ENCODE peak calls at places on chromosomes 13 and 19, in seven cellular contexts. One of them, this sample, is unnamed. For H3K9me3, the result is how much of the 10 kb centered on the place peaks cover.

GRCh38 chr13:80251403-80251802 is 89.5 kb downstream of the SPRY2 start:
- DNase-seq in T-helper 17 cell: no peak
- DNase-seq in thoracic aorta: no peak
- DNase-seq in astrocyte: peak
- DNase-seq in left ventricle myocardium inferior: no peak
- DNase-seq in effector memory CD4-positive, alpha-beta T cell: no peak
- DNase-seq in right cardiac atrium: no peak
- DNase-seq in this sample: no peak

GRCh38 chr13:98173431-98173921 is 3.6 kb downstream of the RNF113B start:
- DNase-seq in T-helper 17 cell: no peak
- DNase-seq in thoracic aorta: no peak
- DNase-seq in astrocyte: peak
- DNase-seq in left ventricle myocardium inferior: no peak
- DNase-seq in effector memory CD4-positive, alpha-beta T cell: no peak
- DNase-seq in right cardiac atrium: peak
- DNase-seq in this sample: no peak

GRCh38 chr13:48586591-48587103 is 53.8 kb upstream of the RCBTB2 start:
- DNase-seq in T-helper 17 cell: no peak
- DNase-seq in thoracic aorta: no peak
- DNase-seq in astrocyte: peak
- DNase-seq in left ventricle myocardium inferior: peak
- DNase-seq in effector memory CD4-positive, alpha-beta T cell: no peak
- DNase-seq in right cardiac atrium: peak
- DNase-seq in this sample: no peak

GRCh38 chr13:30463820-30464495 is 1.8 kb downstream of the HMGB1 start:
- DNase-seq in T-helper 17 cell: peak
- DNase-seq in thoracic aorta: no peak
- DNase-seq in astrocyte: peak
- DNase-seq in left ventricle myocardium inferior: peak
- DNase-seq in effector memory CD4-positive, alpha-beta T cell: peak
- DNase-seq in right cardiac atrium: peak
- DNase-seq in this sample: peak

GRCh38 chr19:46697142-46697960 is 19.6 kb downstream of the PRKD2 start:
- DNase-seq in T-helper 17 cell: no peak
- DNase-seq in thoracic aorta: peak
- DNase-seq in astrocyte: peak
- DNase-seq in left ventricle myocardium inferior: peak
- DNase-seq in effector memory CD4-positive, alpha-beta T cell: no peak
- DNase-seq in right cardiac atrium: peak
- DNase-seq in this sample: peak

GRCh38 chr13:38366954-38367645 is 17.4 kb downstream of the UFM1 start:
- DNase-seq in T-helper 17 cell: no peak
- DNase-seq in thoracic aorta: no peak
- DNase-seq in astrocyte: peak
- DNase-seq in left ventricle myocardium inferior: no peak
- DNase-seq in effector memory CD4-positive, alpha-beta T cell: no peak
- DNase-seq in right cardiac atrium: no peak
- DNase-seq in this sample: no peak

GRCh38 chr19:18995804-18996241 is 37.5 kb downstream of the SUGP2 start:
- DNase-seq in T-helper 17 cell: no peak
- DNase-seq in thoracic aorta: no peak
- DNase-seq in astrocyte: peak
- DNase-seq in left ventricle myocardium inferior: peak
- DNase-seq in effector memory CD4-positive, alpha-beta T cell: no peak
- DNase-seq in right cardiac atrium: peak
- DNase-seq in this sample: peak

GRCh38 chr13:75196112-75196855 is 285.7 kb downstream of the TBC1D4 start:
- DNase-seq in T-helper 17 cell: no peak
- DNase-seq in thoracic aorta: no peak
- DNase-seq in astrocyte: peak
- DNase-seq in left ventricle myocardium inferior: no peak
- DNase-seq in effector memory CD4-positive, alpha-beta T cell: no peak
- DNase-seq in right cardiac atrium: no peak
- DNase-seq in this sample: no peak

GRCh38 chr13:101127741-101128353 is 288.5 kb downstream of the NALCN start:
- DNase-seq in T-helper 17 cell: no peak
- DNase-seq in thoracic aorta: no peak
- DNase-seq in astrocyte: peak
- DNase-seq in left ventricle myocardium inferior: no peak
- DNase-seq in effector memory CD4-positive, alpha-beta T cell: no peak
- DNase-seq in right cardiac atrium: no peak
- DNase-seq in this sample: no peak

GRCh38 chr13:28819748-28820098 is 416 bp upstream of the MTUS2 start:
- DNase-seq in T-helper 17 cell: peak
- DNase-seq in thoracic aorta: no peak
- DNase-seq in astrocyte: peak
- DNase-seq in left ventricle myocardium inferior: peak
- DNase-seq in effector memory CD4-positive, alpha-beta T cell: no peak
- DNase-seq in right cardiac atrium: peak
- DNase-seq in this sample: no peak

GRCh38 chr13:50951366-50951765 is 41.8 kb downstream of the RNASEH2B start:
- DNase-seq in T-helper 17 cell: no peak
- DNase-seq in thoracic aorta: no peak
- DNase-seq in astrocyte: peak
- DNase-seq in left ventricle myocardium inferior: no peak
- DNase-seq in effector memory CD4-positive, alpha-beta T cell: no peak
- DNase-seq in right cardiac atrium: no peak
- DNase-seq in this sample: no peak

GRCh38 chr13:46332772-46333171 is 54.3 kb downstream of the RUBCNL start:
- DNase-seq in T-helper 17 cell: no peak
- DNase-seq in thoracic aorta: no peak
- DNase-seq in astrocyte: no peak
- DNase-seq in left ventricle myocardium inferior: no peak
- DNase-seq in effector memory CD4-positive, alpha-beta T cell: no peak
- DNase-seq in right cardiac atrium: no peak
- DNase-seq in this sample: no peak

GRCh38 chr19:46111376-46111775 is 13.1 kb downstream of the IGFL3 start:
- DNase-seq in T-helper 17 cell: no peak
- DNase-seq in thoracic aorta: no peak
- DNase-seq in astrocyte: no peak
- DNase-seq in left ventricle myocardium inferior: no peak
- DNase-seq in effector memory CD4-positive, alpha-beta T cell: no peak
- DNase-seq in right cardiac atrium: no peak
- DNase-seq in this sample: no peak

GRCh38 chr19:48102870-48103751 is 7.5 kb downstream of the PLA2G4C start:
- DNase-seq in T-helper 17 cell: no peak
- DNase-seq in thoracic aorta: no peak
- DNase-seq in astrocyte: peak
- DNase-seq in left ventricle myocardium inferior: no peak
- DNase-seq in effector memory CD4-positive, alpha-beta T cell: no peak
- DNase-seq in right cardiac atrium: no peak
- DNase-seq in this sample: no peak

GRCh38 chr13:78022164-78022877 is 103.7 kb upstream of the EDNRB start:
- DNase-seq in T-helper 17 cell: no peak
- DNase-seq in thoracic aorta: no peak
- DNase-seq in astrocyte: peak
- DNase-seq in left ventricle myocardium inferior: no peak
- DNase-seq in effector memory CD4-positive, alpha-beta T cell: no peak
- DNase-seq in right cardiac atrium: no peak
- DNase-seq in this sample: no peak

GRCh38 chr13:23651439-23651838 is 81.2 kb downstream of the TNFRSF19 start:
- DNase-seq in T-helper 17 cell: no peak
- DNase-seq in thoracic aorta: no peak
- DNase-seq in astrocyte: no peak
- DNase-seq in left ventricle myocardium inferior: no peak
- DNase-seq in effector memory CD4-positive, alpha-beta T cell: no peak
- DNase-seq in right cardiac atrium: no peak
- DNase-seq in this sample: no peak

GRCh38 chr13:110232146-110232545 is 74.8 kb downstream of the COL4A1 start:
- DNase-seq in T-helper 17 cell: no peak
- DNase-seq in thoracic aorta: no peak
- DNase-seq in astrocyte: no peak
- DNase-seq in left ventricle myocardium inferior: no peak
- DNase-seq in effector memory CD4-positive, alpha-beta T cell: no peak
- DNase-seq in right cardiac atrium: no peak
- DNase-seq in this sample: no peak

GRCh38 chr19:6457958-6458694 is 1.5 kb downstream of the SLC25A23 start:
- DNase-seq in T-helper 17 cell: no peak
- DNase-seq in thoracic aorta: no peak
- DNase-seq in astrocyte: no peak
- DNase-seq in left ventricle myocardium inferior: no peak
- DNase-seq in effector memory CD4-positive, alpha-beta T cell: no peak
- DNase-seq in right cardiac atrium: no peak
- DNase-seq in this sample: no peak

GRCh38 chr13:44128522-44128921 is 245.1 kb upstream of the SERP2 start:
- DNase-seq in T-helper 17 cell: no peak
- DNase-seq in thoracic aorta: no peak
- DNase-seq in astrocyte: peak
- DNase-seq in left ventricle myocardium inferior: peak
- DNase-seq in effector memory CD4-positive, alpha-beta T cell: no peak
- DNase-seq in right cardiac atrium: no peak
- DNase-seq in this sample: no peak

DNA sequence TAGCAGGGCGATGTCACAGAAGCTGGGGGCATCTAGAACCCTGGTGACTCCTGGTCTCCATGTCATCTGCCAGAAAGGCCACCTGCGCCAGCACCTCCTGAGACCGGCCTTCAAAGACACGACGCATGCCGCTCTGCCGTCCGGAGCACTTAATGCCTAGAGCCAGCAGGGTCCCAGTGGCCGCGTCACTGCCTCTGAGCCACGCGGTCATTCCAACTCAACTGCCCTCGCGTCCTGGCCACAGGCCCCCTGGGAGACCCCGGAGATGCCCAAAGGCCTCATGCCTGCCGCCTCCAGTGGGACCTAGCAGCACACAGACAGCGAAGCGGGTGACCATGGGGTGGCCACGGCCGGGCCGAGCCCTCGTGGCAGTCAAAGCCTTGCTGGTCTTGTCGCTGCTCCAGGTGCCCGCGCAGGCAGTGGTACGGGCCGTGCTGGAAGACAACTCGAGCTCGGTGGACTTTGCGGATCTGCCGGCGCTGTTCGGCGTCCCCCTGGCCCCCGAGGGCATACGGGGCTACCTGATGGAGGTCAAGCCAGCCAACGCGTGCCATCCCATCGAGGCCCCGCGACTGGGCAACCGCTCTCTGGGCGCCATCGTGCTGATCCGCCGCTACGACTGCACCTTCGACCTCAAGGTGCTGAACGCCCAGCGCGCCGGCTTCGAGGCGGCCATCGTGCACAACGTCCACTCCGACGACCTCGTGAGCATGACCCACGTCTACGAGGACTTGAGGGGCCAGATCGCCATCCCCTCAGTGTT is at the start of gene ZNRF4:
- DNase-seq in T-helper 17 cell: no peak
- DNase-seq in thoracic aorta: no peak
- DNase-seq in astrocyte: no peak
- DNase-seq in left ventricle myocardium inferior: no peak
- DNase-seq in effector memory CD4-positive, alpha-beta T cell: no peak
- DNase-seq in right cardiac atrium: no peak
- DNase-seq in this sample: no peak
- H3K9me3 ChIP-seq in T-helper 17 cell: under half
- H3K9me3 ChIP-seq in thoracic aorta: under half
- H3K9me3 ChIP-seq in astrocyte: under half
- H3K9me3 ChIP-seq in left ventricle myocardium inferior: under half
- H3K9me3 ChIP-seq in effector memory CD4-positive, alpha-beta T cell: under half
- H3K9me3 ChIP-seq in right cardiac atrium: under half
- H3K9me3 ChIP-seq in this sample: under half

DNA sequence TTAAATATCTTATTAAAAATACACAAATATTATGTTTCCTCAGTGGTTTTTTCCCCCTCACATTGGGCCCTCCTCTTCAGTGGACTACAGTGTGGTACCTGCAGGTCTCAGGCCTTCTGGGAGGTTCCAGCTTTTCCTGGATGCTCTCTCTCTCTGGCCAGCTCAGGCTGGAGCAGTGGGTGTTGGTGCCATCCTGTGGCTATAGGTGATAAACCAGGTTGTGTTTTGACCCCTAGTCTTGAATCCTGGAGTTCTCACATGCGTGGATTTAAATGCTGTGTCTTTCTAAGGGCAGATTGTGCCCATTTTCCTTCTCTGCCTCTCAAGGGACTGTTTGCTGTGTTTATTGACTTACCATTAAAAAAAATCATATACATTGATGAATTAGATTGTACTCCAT is 41.2 kb upstream of the ZNF527 start:
- DNase-seq in T-helper 17 cell: no peak
- DNase-seq in thoracic aorta: no peak
- DNase-seq in astrocyte: no peak
- DNase-seq in left ventricle myocardium inferior: no peak
- DNase-seq in effector memory CD4-positive, alpha-beta T cell: no peak
- DNase-seq in right cardiac atrium: no peak
- DNase-seq in this sample: no peak
- H3K9me3 ChIP-seq in T-helper 17 cell: under half
- H3K9me3 ChIP-seq in thoracic aorta: under half
- H3K9me3 ChIP-seq in astrocyte: under half
- H3K9me3 ChIP-seq in left ventricle myocardium inferior: under half
- H3K9me3 ChIP-seq in effector memory CD4-positive, alpha-beta T cell: under half
- H3K9me3 ChIP-seq in right cardiac atrium: under half
- H3K9me3 ChIP-seq in this sample: under half

DNA sequence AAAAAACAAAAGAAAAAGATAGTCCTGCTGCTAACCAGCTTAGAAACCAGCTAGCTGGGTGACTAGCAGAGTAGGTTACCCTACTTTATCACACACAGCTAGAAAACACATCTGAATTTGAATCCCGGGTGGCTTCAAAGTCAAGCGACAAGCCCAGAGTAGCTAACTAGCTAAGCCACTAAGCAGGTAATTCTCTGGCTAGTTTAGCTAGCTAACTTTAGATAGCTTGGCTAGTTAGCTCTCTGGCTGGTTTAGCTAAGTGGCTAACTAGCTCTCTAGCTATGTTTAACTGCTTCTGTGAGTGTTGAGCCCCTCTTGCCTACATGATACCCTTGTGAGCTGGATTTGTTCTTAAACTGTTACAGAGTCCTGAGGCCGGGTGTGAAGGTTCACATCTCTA is 12.4 kb downstream of the MYH14 start:
- DNase-seq in T-helper 17 cell: no peak
- DNase-seq in thoracic aorta: no peak
- DNase-seq in astrocyte: no peak
- DNase-seq in left ventricle myocardium inferior: no peak
- DNase-seq in effector memory CD4-positive, alpha-beta T cell: no peak
- DNase-seq in right cardiac atrium: no peak
- DNase-seq in this sample: no peak
- H3K9me3 ChIP-seq in T-helper 17 cell: under half
- H3K9me3 ChIP-seq in thoracic aorta: under half
- H3K9me3 ChIP-seq in astrocyte: under half
- H3K9me3 ChIP-seq in left ventricle myocardium inferior: under half
- H3K9me3 ChIP-seq in effector memory CD4-positive, alpha-beta T cell: under half
- H3K9me3 ChIP-seq in right cardiac atrium: under half
- H3K9me3 ChIP-seq in this sample: under half

DNA sequence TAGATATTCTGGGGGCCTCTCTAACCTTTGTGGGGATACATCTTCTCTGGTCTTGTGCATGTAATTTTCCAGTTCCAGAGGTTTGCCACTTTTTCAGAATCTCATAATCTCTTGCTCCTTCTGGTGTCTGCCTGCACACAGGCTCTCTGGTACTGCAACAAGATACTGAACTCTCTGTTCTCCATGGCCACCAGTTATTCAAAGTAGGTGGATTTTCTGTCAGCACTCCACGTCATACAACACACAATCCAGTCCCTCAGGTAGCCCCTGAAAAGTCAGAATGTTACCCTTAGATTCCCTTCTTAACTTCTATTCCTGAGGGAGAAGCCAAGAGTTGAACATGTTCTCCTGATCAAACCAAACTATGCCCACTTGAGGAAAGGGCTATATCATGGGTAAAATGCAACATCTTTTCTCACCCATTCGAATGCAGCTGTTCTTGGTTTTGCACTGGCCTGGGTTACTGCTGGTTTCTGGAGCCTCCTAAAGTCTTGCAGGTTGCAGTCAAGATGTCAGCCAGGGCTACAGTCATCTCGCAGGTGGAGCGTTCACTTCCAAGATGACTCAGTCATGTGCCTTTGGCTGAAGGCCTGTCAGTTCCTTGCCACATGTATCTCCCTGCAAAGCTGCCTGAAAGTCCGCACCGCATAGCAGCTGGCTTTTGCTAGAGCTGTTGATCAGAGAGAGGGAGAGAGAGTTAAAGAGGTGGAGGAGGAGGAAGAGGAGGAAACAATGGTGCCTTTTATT is 57.7 kb upstream of the TUBA3C start:
- DNase-seq in T-helper 17 cell: no peak
- DNase-seq in thoracic aorta: no peak
- DNase-seq in astrocyte: no peak
- DNase-seq in left ventricle myocardium inferior: no peak
- DNase-seq in effector memory CD4-positive, alpha-beta T cell: no peak
- DNase-seq in right cardiac atrium: no peak
- DNase-seq in this sample: no peak
- H3K9me3 ChIP-seq in T-helper 17 cell: under half
- H3K9me3 ChIP-seq in thoracic aorta: under half
- H3K9me3 ChIP-seq in astrocyte: under half
- H3K9me3 ChIP-seq in left ventricle myocardium inferior: under half
- H3K9me3 ChIP-seq in effector memory CD4-positive, alpha-beta T cell: under half
- H3K9me3 ChIP-seq in right cardiac atrium: under half
- H3K9me3 ChIP-seq in this sample: under half

This sample was measured in kidney.